ENCODE peak calls at places on chromosomes 4 and X, in nine cellular contexts. K, D, N, V, W, I, S, J and Q are unnamed samples.

GRCh38 chr4:76554630-76555029 is 119.6 kb downstream of the SHROOM3 start:
- DNase-seq in K (no peak), D (no peak), N (no peak), V (no peak), W (no peak), I (no peak), S (no peak), J (no peak), Q (no peak)

GRCh38 chr4:118353452-118353851 is 649 bp upstream of the PRSS12 start:
- DNase-seq in K (no peak), D (no peak), N (no peak), V (no peak), W (peak; percentile 24), I (no peak), S (no peak), J (peak; percentile 27), Q (no peak)

GRCh38 chr4:128385683-128386304 is 98.2 kb upstream of the PGRMC2 start:
- DNase-seq in K (peak; percentile 49), D (no peak), N (peak; percentile 77), V (no peak), W (peak; percentile 56), I (no peak), S (no peak), J (peak; percentile 54), Q (no peak)

GRCh38 chr4:4694812-4695211 is 153.0 kb upstream of the STX18 start:
- DNase-seq in K (no peak), D (no peak), N (no peak), V (no peak), W (no peak), I (no peak), S (no peak), J (no peak), Q (no peak)

GRCh38 chr4:150673793-150674192 is 91.8 kb downstream of the MAB21L2 start:
- DNase-seq in K (no peak), D (no peak), N (no peak), V (no peak), W (no peak), I (no peak), S (no peak), J (no peak), Q (no peak)

GRCh38 chrX:45622538-45622937 is 421.9 kb upstream of the DIPK2B start:
- DNase-seq in K (peak; percentile 50), D (no peak), N (no peak), V (no peak), W (peak; percentile 74), I (no peak), S (no peak), J (no peak), Q (no peak)

GRCh38 chr4:41108481-41108880 is 105.9 kb downstream of the APBB2 start:
- DNase-seq in K (no peak), D (no peak), N (no peak), V (no peak), W (no peak), I (no peak), S (no peak), J (no peak), Q (no peak)

GRCh38 chr4:83252782-83253405 is 31.7 kb downstream of the COQ2 start:
- DNase-seq in K (peak; percentile 64), D (peak; percentile 51), N (peak; percentile 27), V (no peak), W (peak; percentile 74), I (peak; percentile 52), S (peak; percentile 58), J (peak; percentile 90), Q (peak; percentile 70)

GRCh38 chrX:68193786-68194185 is 239.5 kb downstream of the OPHN1 start:
- DNase-seq in K (no peak), D (no peak), N (no peak), V (no peak), W (no peak), I (no peak), S (no peak), J (no peak), Q (no peak)

GRCh38 chrX:11298600-11298999 is 5.4 kb downstream of the AMELX start:
- DNase-seq in K (no peak), D (no peak), N (no peak), V (no peak), W (no peak), I (no peak), S (no peak), J (no peak), Q (no peak)

GRCh38 chr4:185839204-185839712 is 27.3 kb upstream of the SORBS2 start:
- DNase-seq in K (peak; percentile 95), D (peak; percentile 55), N (peak; percentile 6), V (no peak), W (peak; percentile 96), I (no peak), S (no peak), J (peak; percentile 93), Q (no peak)

GRCh38 chr4:58564695-58565094 is 1454.5 kb upstream of the IGFBP7 start:
- DNase-seq in K (no peak), D (no peak), N (peak; percentile 1), V (no peak), W (no peak), I (no peak), S (no peak), J (no peak), Q (no peak)

GRCh38 chr4:154332681-154333421 is 158.7 kb downstream of the DCHS2 start:
- DNase-seq in K (no peak), D (peak; percentile 32), N (no peak), V (peak; percentile 44), W (no peak), I (peak; percentile 4), S (no peak), J (peak; percentile 94), Q (no peak)

GRCh38 chr4:41418444-41418843 is 119.5 kb upstream of the LIMCH1 start:
- DNase-seq in K (no peak), D (no peak), N (no peak), V (no peak), W (peak; percentile 72), I (no peak), S (no peak), J (peak; percentile 51), Q (no peak)

GRCh38 chrX:8864151-8864550 is 63.0 kb upstream of the FAM9A start:
- DNase-seq in K (no peak), D (no peak), N (peak; percentile 35), V (no peak), W (no peak), I (no peak), S (no peak), J (peak; percentile 34), Q (no peak)

GRCh38 chrX:74446876-74447275 is 25.6 kb downstream of the SLC16A2 start:
- DNase-seq in K (no peak), D (no peak), N (no peak), V (no peak), W (no peak), I (no peak), S (no peak), J (no peak), Q (no peak)

GRCh38 chr4:143016171-143016570 is 168.5 kb upstream of the USP38 start:
- DNase-seq in K (no peak), D (no peak), N (no peak), V (no peak), W (no peak), I (no peak), S (no peak), J (no peak), Q (no peak)

GRCh38 chr4:18167831-18168230 is 146.3 kb upstream of the LCORL start:
- DNase-seq in K (no peak), D (no peak), N (no peak), V (no peak), W (no peak), I (no peak), S (no peak), J (no peak), Q (no peak)

GRCh38 chrX:112571388-112571787 is 108.3 kb downstream of the LHFPL1 start:
- DNase-seq in K (no peak), D (no peak), N (no peak), V (no peak), W (no peak), I (no peak), S (no peak), J (no peak), Q (no peak)

GRCh38 chr4:77193511-77194236 is 36.7 kb downstream of the CCNG2 start:
- DNase-seq in K (no peak), D (peak; percentile 51), N (no peak), V (peak; percentile 48), W (no peak), I (peak; percentile 48), S (no peak), J (peak; percentile 95), Q (no peak)

GRCh38 chrX:109774706-109775105 is 41.6 kb upstream of the ACSL4 start:
- DNase-seq in K (peak; percentile 47), D (no peak), N (no peak), V (no peak), W (peak; percentile 84), I (no peak), S (no peak), J (peak; percentile 8), Q (no peak)

GRCh38 chrX:119981286-119982070 is 37.9 kb upstream of the NKAP start:
- DNase-seq in K (peak; percentile 10), D (no peak), N (peak; percentile 28), V (no peak), W (peak; percentile 49), I (peak; percentile 1), S (no peak), J (peak; percentile 73), Q (no peak)

GRCh38 chr4:81814909-81815539 is 343.3 kb upstream of the RASGEF1B start:
- DNase-seq in K (no peak), D (no peak), N (no peak), V (no peak), W (no peak), I (no peak), S (no peak), J (no peak), Q (no peak)

GRCh38 chr4:123807866-123808265 is 411.3 kb downstream of the SPRY1 start:
- DNase-seq in K (no peak), D (no peak), N (no peak), V (no peak), W (no peak), I (no peak), S (no peak), J (no peak), Q (no peak)